ENCODE peak calls at places on chromosomes 1 and 21, in six cellular contexts. F is CD4-positive, alpha-beta memory T cell; O is thoracic aorta; I is right lobe of liver; Q is CD8-positive, alpha-beta T cell; H is A549. X is an unnamed sample.

GRCh38 chr1:203147376-203147775 is 19.9 kb downstream of the ADORA1 start:
- DNase-seq in O (no peak), F (no peak), Q (no peak), I (no peak), H (no peak), X (no peak)

GRCh38 chr1:28248273-28249012 is 10.9 kb upstream of the SESN2 start:
- DNase-seq in O (peak; percentile 62), I (peak; percentile 76), H (peak; percentile 72), F (peak; percentile 81), Q (peak; percentile 79), X (peak; percentile 82)

GRCh38 chr1:88035578-88035977 is 648.5 kb upstream of the PKN2 start:
- DNase-seq in I (no peak), H (no peak), O (no peak), Q (no peak), F (no peak), X (no peak)

GRCh38 chr1:233734456-233734855 is 120.5 kb downstream of the KCNK1 start:
- DNase-seq in F (no peak), I (no peak), Q (no peak), H (no peak), O (no peak), X (no peak)

GRCh38 chr21:46294647-46295176 is 8.6 kb downstream of the YBEY start:
- DNase-seq in H (no peak), O (no peak), F (no peak), I (no peak), Q (no peak), X (no peak)

GRCh38 chr1:36988311-36988710 is 46.0 kb downstream of the GRIK3 start:
- DNase-seq in Q (no peak), O (no peak), F (no peak), H (no peak), I (no peak), X (no peak)

GRCh38 chr1:15280416-15280815 is 33.4 kb downstream of the FHAD1 start:
- DNase-seq in H (no peak), F (no peak), O (no peak), Q (no peak), I (no peak), X (no peak)

GRCh38 chr1:116571215-116571919 is 541 bp upstream of the CD58 start:
- DNase-seq in I (no peak), H (no peak), O (no peak), F (no peak), Q (no peak), X (no peak)

GRCh38 chr1:112614460-112615065 is 4.4 kb downstream of the ST7L start:
- DNase-seq in I (no peak), H (peak; percentile 48), Q (no peak), O (no peak), F (peak; percentile 29), X (no peak)

GRCh38 chr1:167936930-167937708 is at the start of gene MPC2:
- DNase-seq in F (peak; percentile 57), I (peak; percentile 84), O (peak; percentile 18), Q (peak; percentile 82), H (peak; percentile 59), X (peak; percentile 69)

GRCh38 chr1:83029916-83030315 is 969.0 kb downstream of the TTLL7 start:
- DNase-seq in O (no peak), Q (no peak), H (no peak), F (no peak), I (no peak), X (no peak)

GRCh38 chr1:201584510-201584991 is 45.6 kb downstream of the NAV1 start:
- DNase-seq in O (no peak), Q (no peak), F (no peak), I (no peak), H (no peak), X (no peak)

GRCh38 chr1:208499601-208500000 is 255.4 kb upstream of the PLXNA2 start:
- DNase-seq in I (no peak), O (no peak), H (peak; percentile 9), Q (no peak), F (no peak), X (no peak)

GRCh38 chr1:22352896-22353295 is 98.8 kb upstream of the ZBTB40 start:
- DNase-seq in Q (no peak), F (no peak), I (no peak), O (no peak), H (no peak), X (no peak)

GRCh38 chr1:45266151-45266801 is 59.9 kb upstream of the ZSWIM5 start:
- DNase-seq in I (no peak), H (peak; percentile 73), F (no peak), Q (no peak), O (no peak), X (no peak)

GRCh38 chr1:55506686-55507577 is 291.8 kb upstream of the USP24 start:
- DNase-seq in O (no peak), F (no peak), H (peak; percentile 78), I (no peak), Q (no peak), X (no peak)

GRCh38 chr1:230575886-230576477 is 66.3 kb upstream of the COG2 start:
- DNase-seq in F (no peak), Q (no peak), I (no peak), H (no peak), O (no peak), X (no peak)

GRCh38 chr1:184253921-184254320 is 132.9 kb upstream of the C1orf21 start:
- DNase-seq in H (no peak), Q (no peak), I (no peak), F (no peak), O (no peak), X (no peak)

GRCh38 chr1:86227026-86227425 is 70.5 kb upstream of the COL24A1 start:
- DNase-seq in F (no peak), O (no peak), H (no peak), I (no peak), Q (no peak), X (no peak)

GRCh38 chr1:48773133-48773532 is 3.6 kb downstream of the BEND5 start:
- DNase-seq in F (no peak), O (no peak), I (no peak), H (no peak), Q (no peak), X (no peak)

GRCh38 chr1:29166291-29166878 is 15.3 kb downstream of the SRSF4 start:
- DNase-seq in F (no peak), I (no peak), H (no peak), O (no peak), Q (no peak), X (no peak)

GRCh38 chr1:19044471-19044870 is 88.0 kb upstream of the IFFO2 start:
- DNase-seq in Q (no peak), O (no peak), F (no peak), I (peak; percentile 11), H (no peak), X (no peak)

GRCh38 chr1:9701661-9702060 is 50.1 kb downstream of the PIK3CD start:
- DNase-seq in Q (no peak), I (no peak), F (no peak), O (no peak), H (no peak), X (no peak)

GRCh38 chr1:23964235-23964668 is 4.6 kb downstream of the PNRC2 start:
- DNase-seq in H (no peak), O (no peak), F (no peak), I (no peak), Q (no peak), X (no peak)

GRCh38 chr1:37989381-37989930 is 366 bp downstream of the SF3A3 start:
- DNase-seq in Q (peak; percentile 41), O (no peak), I (peak; percentile 62), H (no peak), F (peak; percentile 32), X (no peak)

DNA sequence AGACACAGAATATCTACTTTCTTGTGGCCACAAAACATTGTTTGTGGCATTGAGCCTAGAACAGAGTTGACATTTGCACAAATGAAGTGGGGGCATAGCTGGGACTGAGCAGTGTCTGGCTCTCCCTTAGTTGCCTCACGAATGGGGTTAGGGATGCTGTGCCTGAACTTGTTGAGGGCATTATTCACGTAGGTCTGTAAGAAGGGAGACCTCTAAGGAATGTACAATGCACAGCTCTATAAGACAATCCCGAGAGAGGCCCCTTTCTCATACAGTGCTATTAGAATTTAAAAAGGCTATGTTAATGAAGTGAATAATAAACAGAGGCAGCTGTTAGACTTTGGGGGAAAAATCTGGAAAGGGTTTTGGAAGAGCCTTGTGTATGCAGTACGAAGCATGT is 118.4 kb upstream of the DEPDC1 start:
- DNase-seq in I (no peak), F (no peak), O (no peak), H (no peak), Q (no peak), X (no peak)
- H3K9me3 ChIP-seq in I (no peaks in the 10 kb centered on the region), F (no peaks in the 10 kb centered on the region), O (peaks cover 7% of the 10 kb centered on the region), H (no peaks in the 10 kb centered on the region), Q (no peaks in the 10 kb centered on the region), X (no peaks in the 10 kb centered on the region)

DNA sequence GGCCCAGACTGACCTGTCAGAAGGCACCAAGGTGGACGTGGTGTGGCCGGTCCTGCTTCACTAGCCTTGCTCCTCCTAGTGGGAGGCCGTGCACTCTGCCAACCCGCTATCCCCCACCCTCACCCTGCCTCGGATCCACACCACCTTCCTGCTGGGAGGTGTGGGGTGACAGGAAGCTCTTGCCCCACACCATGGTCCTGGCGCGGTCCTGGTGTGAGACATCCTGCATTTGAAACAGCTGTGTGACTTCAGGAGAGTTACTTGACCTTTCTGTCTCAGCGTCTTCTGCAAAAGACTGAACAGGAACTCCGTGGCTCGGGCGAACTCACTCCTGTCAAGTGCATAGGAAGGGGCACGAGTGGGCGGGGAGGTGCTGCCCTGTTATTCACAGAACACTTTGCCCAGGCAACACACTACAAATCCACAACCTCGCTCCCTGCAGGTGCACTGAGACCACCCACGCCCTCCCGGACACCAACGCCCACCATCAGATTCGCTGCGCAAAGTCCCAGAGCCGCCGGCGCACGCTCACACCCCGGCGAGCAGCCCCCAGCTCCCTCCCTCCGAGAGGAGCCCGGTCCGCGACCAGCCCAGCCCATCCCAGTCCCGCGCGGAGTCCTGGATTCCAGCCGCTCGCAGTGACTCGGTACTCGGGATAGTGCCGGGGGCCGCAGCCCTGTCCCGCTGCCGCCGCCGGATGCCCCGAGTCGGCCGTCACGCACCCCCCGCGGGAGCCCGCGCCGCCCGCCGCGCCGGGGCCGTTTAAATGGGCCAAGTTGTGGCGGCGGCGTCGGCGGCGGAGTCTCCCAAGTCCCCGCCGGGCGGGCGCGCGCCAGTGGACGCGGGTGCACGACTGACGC is at the start of gene SAMD11:
- DNase-seq in H (peak; percentile 83), I (peak; percentile 80), O (peak; percentile 43), F (peak; percentile 72), Q (peak; percentile 68), X (peak; percentile 47)
- H3K4me3 ChIP-seq in H (peak within 1 kb of the TSS; percentile 84), I (peak within 1 kb of the TSS; percentile 55), O (peak within 1 kb of the TSS; percentile 65), F (no peak within 1 kb of the TSS), Q (peak within 1 kb of the TSS; percentile 65), X (peak within 1 kb of the TSS; percentile 57)

GRCh38 chr1:2854611-2855010 is 53.1 kb upstream of the TTC34 start:
- DNase-seq in F (no peak), O (no peak), Q (no peak), I (peak; percentile 10), H (no peak), X (no peak)
- H3K9me3 ChIP-seq in F (no peaks in the 10 kb centered on the region), O (no peaks in the 10 kb centered on the region), Q (no peaks in the 10 kb centered on the region), I (no peaks in the 10 kb centered on the region), H (no peaks in the 10 kb centered on the region), X (no peaks in the 10 kb centered on the region)

GRCh38 chr1:211609120-211610024 is 30.4 kb upstream of the SLC30A1 start:
- DNase-seq in I (no peak), O (no peak), H (peak; percentile 19), Q (no peak), F (no peak), X (no peak)

GRCh38 chr1:211611818-211612217 is 32.9 kb upstream of the SLC30A1 start:
- DNase-seq in H (no peak), F (no peak), Q (no peak), I (no peak), O (no peak), X (no peak)

GRCh38 chr1:211613108-211613947 is 34.4 kb upstream of the SLC30A1 start:
- DNase-seq in F (no peak), H (peak; percentile 79), I (peak; percentile 76), O (peak; percentile 81), Q (no peak), X (peak; percentile 71)

GRCh38 chr1:211612786-211613107 is 33.8 kb upstream of the SLC30A1 start:
- DNase-seq in O (no peak), H (no peak), I (no peak), Q (no peak), F (no peak), X (no peak)

GRCh38 chr1:211610779-211611556 is 32.0 kb upstream of the SLC30A1 start:
- DNase-seq in Q (no peak), O (no peak), H (peak; percentile 24), I (peak; percentile 57), F (no peak), X (no peak)
- H3K4me3 ChIP-seq in Q (no peak overlapping the region), O (no peak overlapping the region), H (no peak overlapping the region), I (peak overlapping the region; percentile 9), F (no peak overlapping the region), X (no peak overlapping the region)